ENCODE peak calls at places on chromosomes 7 and 10, in four cellular contexts. One of them, this sample, is unnamed.

GRCh38 chr7:111887734-111888133 is 318.5 kb downstream of the DOCK4 start:
- DNase-seq in HepG2: no peak
- DNase-seq in Panc1: no peak
- DNase-seq in GM23338: no peak
- DNase-seq in this sample: no peak

GRCh38 chr7:39507866-39508551 is 58.2 kb upstream of the YAE1 start:
- DNase-seq in GM23338: no peak
- DNase-seq in Panc1: no peak
- DNase-seq in HepG2: no peak
- DNase-seq in this sample: no peak

GRCh38 chr10:67665491-67665890 is 30.5 kb downstream of the CTNNA3 start:
- DNase-seq in HepG2: peak; percentile 9
- DNase-seq in GM23338: peak; percentile 19
- DNase-seq in Panc1: peak; percentile 66
- DNase-seq in this sample: peak; percentile 54

GRCh38 chr10:86918022-86918471 is 39.4 kb downstream of the MMRN2 start:
- DNase-seq in GM23338: no peak
- DNase-seq in Panc1: no peak
- DNase-seq in HepG2: no peak
- DNase-seq in this sample: no peak

GRCh38 chr10:5527332-5528200 is 2.8 kb downstream of the CALML3 start:
- DNase-seq in GM23338: no peak
- DNase-seq in Panc1: no peak
- DNase-seq in HepG2: peak; percentile 50
- DNase-seq in this sample: no peak

GRCh38 chr10:48496105-48496830 is 108.6 kb downstream of the ARHGAP22 start:
- DNase-seq in HepG2: no peak
- DNase-seq in Panc1: no peak
- DNase-seq in GM23338: no peak
- DNase-seq in this sample: no peak

GRCh38 chr10:35391153-35391953 is 55.0 kb downstream of the CCNY start:
- DNase-seq in HepG2: peak; percentile 19
- DNase-seq in GM23338: no peak
- DNase-seq in Panc1: no peak
- DNase-seq in this sample: no peak

GRCh38 chr10:26269754-26270153 is 53.2 kb downstream of the GAD2 start:
- DNase-seq in GM23338: peak; percentile 82
- DNase-seq in HepG2: peak; percentile 38
- DNase-seq in Panc1: peak; percentile 13
- DNase-seq in this sample: peak; percentile 43

GRCh38 chr7:106285051-106285800 is 443 bp upstream of the NAMPT start:
- DNase-seq in HepG2: peak; percentile 95
- DNase-seq in Panc1: peak; percentile 98
- DNase-seq in GM23338: peak; percentile 98
- DNase-seq in this sample: peak; percentile 99
- TF ChIP-seq REST in HepG2: no peak
- TF ChIP-seq REST in Panc1: no peak
- TF ChIP-seq REST in GM23338: no peak
- TF ChIP-seq REST in this sample: no peak

GRCh38 chr10:23965123-23965522 is 243.8 kb upstream of the KIAA1217 start:
- DNase-seq in GM23338: no peak
- DNase-seq in HepG2: no peak
- DNase-seq in Panc1: no peak
- DNase-seq in this sample: no peak

GRCh38 chr10:23965880-23966279 is 243.1 kb upstream of the KIAA1217 start:
- DNase-seq in Panc1: no peak
- DNase-seq in HepG2: no peak
- DNase-seq in GM23338: no peak
- DNase-seq in this sample: no peak

DNA sequence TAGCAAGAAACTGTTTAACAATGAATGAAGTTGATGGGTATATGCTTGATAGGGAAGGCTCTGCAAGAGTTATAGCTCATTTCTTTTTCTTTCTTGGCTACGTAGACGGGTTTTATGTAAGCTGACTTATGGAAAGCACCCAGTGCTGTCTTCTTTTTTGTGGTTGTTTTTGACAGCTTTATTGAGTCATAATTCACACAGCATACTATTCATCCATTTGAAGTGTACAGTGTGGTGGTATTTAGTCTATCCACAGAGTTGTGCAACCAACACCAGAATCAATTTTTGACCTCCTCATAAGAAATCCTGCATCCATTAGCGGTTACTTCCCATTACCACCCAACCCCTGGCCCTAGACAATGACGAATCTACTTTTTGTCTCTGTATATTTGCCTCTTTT is 240.6 kb upstream of the KIAA1217 start:
- DNase-seq in GM23338: no peak
- DNase-seq in Panc1: no peak
- DNase-seq in HepG2: no peak
- DNase-seq in this sample: no peak
- TF ChIP-seq REST in GM23338: no peak
- TF ChIP-seq REST in Panc1: no peak
- TF ChIP-seq REST in HepG2: no peak
- TF ChIP-seq REST in this sample: no peak

DNA sequence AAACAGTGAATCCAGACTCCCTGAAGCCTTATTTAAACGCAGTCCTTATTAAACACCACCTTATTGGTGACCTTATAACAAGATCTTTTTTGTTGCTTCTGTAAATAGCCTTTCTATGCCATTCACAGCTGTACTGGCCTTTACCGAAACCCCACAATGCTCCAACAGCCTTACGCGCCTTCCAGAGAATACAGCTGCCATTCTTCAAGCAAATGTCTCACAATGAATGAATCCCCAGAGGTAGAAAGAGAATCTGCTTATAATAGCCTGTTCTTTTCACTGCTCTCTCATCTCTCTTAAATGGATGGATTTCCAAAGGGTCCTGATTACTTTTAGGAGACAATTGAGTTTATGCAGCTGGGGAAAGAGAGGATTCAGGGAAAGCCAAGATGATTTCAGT is 183.0 kb upstream of the PDE1C start:
- DNase-seq in GM23338: no peak
- DNase-seq in Panc1: no peak
- DNase-seq in HepG2: no peak
- DNase-seq in this sample: no peak
- TF ChIP-seq REST in GM23338: no peak
- TF ChIP-seq REST in Panc1: no peak
- TF ChIP-seq REST in HepG2: no peak
- TF ChIP-seq REST in this sample: no peak

DNA sequence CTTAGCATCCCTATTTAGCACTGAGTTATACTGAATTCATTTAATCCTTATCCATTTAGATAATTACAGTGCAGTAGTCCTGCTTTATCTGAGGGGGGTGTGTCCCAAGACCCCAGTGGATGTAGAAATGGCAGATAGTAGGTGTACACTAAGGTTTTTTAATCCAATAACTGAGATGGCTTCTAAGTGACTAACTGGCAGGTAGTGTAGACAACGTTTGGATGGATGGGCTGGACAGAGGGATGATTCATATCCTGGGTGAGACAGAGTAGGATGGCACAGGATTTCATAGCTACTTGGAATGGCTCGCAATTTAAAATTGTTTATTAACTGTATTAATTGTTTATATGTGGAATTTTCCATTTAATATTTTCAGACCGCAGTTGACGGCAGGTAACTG is 295.6 kb downstream of the CCDC3 start:
- DNase-seq in GM23338: no peak
- DNase-seq in HepG2: no peak
- DNase-seq in Panc1: no peak
- DNase-seq in this sample: peak; percentile 63
- TF ChIP-seq REST in GM23338: no peak
- TF ChIP-seq REST in HepG2: no peak
- TF ChIP-seq REST in Panc1: no peak
- TF ChIP-seq REST in this sample: no peak